ENCODE peak calls at places on chromosome 4, in seven cellular contexts. One of them, this sample, is unnamed.

GRCh38 chr4:152990471-152991131 is 54.5 kb downstream of the FHDC1 start:
- DNase-seq in CD8-positive, alpha-beta memory T cell: no peak
- DNase-seq in epithelial cell of esophagus: no peak
- DNase-seq in iPS DF 6.9: no peak
- DNase-seq in A673: no peak
- DNase-seq in cardiac fibroblast: no peak
- DNase-seq in esophagus muscularis mucosa: no peak
- DNase-seq in this sample: no peak

GRCh38 chr4:183345261-183345660 is 23.0 kb upstream of the CLDN24 start:
- DNase-seq in A673: no peak
- DNase-seq in CD8-positive, alpha-beta memory T cell: no peak
- DNase-seq in iPS DF 6.9: no peak
- DNase-seq in esophagus muscularis mucosa: no peak
- DNase-seq in epithelial cell of esophagus: no peak
- DNase-seq in cardiac fibroblast: no peak
- DNase-seq in this sample: no peak

GRCh38 chr4:184392748-184393334 is 81.5 kb downstream of the IRF2 start:
- DNase-seq in cardiac fibroblast: no peak
- DNase-seq in iPS DF 6.9: no peak
- DNase-seq in esophagus muscularis mucosa: no peak
- DNase-seq in CD8-positive, alpha-beta memory T cell: no peak
- DNase-seq in epithelial cell of esophagus: no peak
- DNase-seq in A673: no peak
- DNase-seq in this sample: no peak

GRCh38 chr4:123869517-123870282 is 473.1 kb downstream of the SPRY1 start:
- DNase-seq in A673: no peak
- DNase-seq in epithelial cell of esophagus: no peak
- DNase-seq in cardiac fibroblast: no peak
- DNase-seq in esophagus muscularis mucosa: no peak
- DNase-seq in CD8-positive, alpha-beta memory T cell: no peak
- DNase-seq in iPS DF 6.9: no peak
- DNase-seq in this sample: no peak

GRCh38 chr4:1984406-1985191 is 24.2 kb downstream of the NELFA start:
- DNase-seq in cardiac fibroblast: no peak
- DNase-seq in esophagus muscularis mucosa: no peak
- DNase-seq in epithelial cell of esophagus: peak; percentile 38
- DNase-seq in iPS DF 6.9: no peak
- DNase-seq in CD8-positive, alpha-beta memory T cell: no peak
- DNase-seq in A673: peak; percentile 34
- DNase-seq in this sample: no peak

GRCh38 chr4:57102050-57102564 is 8.1 kb downstream of the IGFBP7 start:
- DNase-seq in A673: no peak
- DNase-seq in iPS DF 6.9: no peak
- DNase-seq in epithelial cell of esophagus: peak; percentile 73
- DNase-seq in esophagus muscularis mucosa: no peak
- DNase-seq in CD8-positive, alpha-beta memory T cell: no peak
- DNase-seq in cardiac fibroblast: peak; percentile 97
- DNase-seq in this sample: peak; percentile 35

GRCh38 chr4:154416183-154416543 is 75.4 kb downstream of the DCHS2 start:
- DNase-seq in CD8-positive, alpha-beta memory T cell: no peak
- DNase-seq in epithelial cell of esophagus: peak; percentile 3
- DNase-seq in cardiac fibroblast: peak; percentile 1
- DNase-seq in A673: peak; percentile 5
- DNase-seq in esophagus muscularis mucosa: no peak
- DNase-seq in iPS DF 6.9: no peak
- DNase-seq in this sample: no peak

GRCh38 chr4:139030614-139031235 is 15.1 kb downstream of the NOCT start:
- DNase-seq in CD8-positive, alpha-beta memory T cell: peak; percentile 68
- DNase-seq in esophagus muscularis mucosa: no peak
- DNase-seq in epithelial cell of esophagus: peak; percentile 79
- DNase-seq in A673: peak; percentile 86
- DNase-seq in iPS DF 6.9: peak; percentile 87
- DNase-seq in cardiac fibroblast: peak; percentile 88
- DNase-seq in this sample: peak; percentile 78

GRCh38 chr4:3709846-3710441 is 56.2 kb upstream of the ADRA2C start:
- DNase-seq in esophagus muscularis mucosa: no peak
- DNase-seq in A673: no peak
- DNase-seq in epithelial cell of esophagus: no peak
- DNase-seq in CD8-positive, alpha-beta memory T cell: no peak
- DNase-seq in cardiac fibroblast: no peak
- DNase-seq in iPS DF 6.9: no peak
- DNase-seq in this sample: no peak

GRCh38 chr4:105306158-105306781 is 159.6 kb downstream of the TET2 start:
- DNase-seq in CD8-positive, alpha-beta memory T cell: peak; percentile 4
- DNase-seq in cardiac fibroblast: peak; percentile 4
- DNase-seq in esophagus muscularis mucosa: no peak
- DNase-seq in epithelial cell of esophagus: peak; percentile 64
- DNase-seq in A673: peak; percentile 7
- DNase-seq in iPS DF 6.9: no peak
- DNase-seq in this sample: no peak

GRCh38 chr4:69054578-69055200 is 41.6 kb upstream of the UGT2B7 start:
- DNase-seq in CD8-positive, alpha-beta memory T cell: no peak
- DNase-seq in iPS DF 6.9: no peak
- DNase-seq in A673: peak; percentile 26
- DNase-seq in epithelial cell of esophagus: peak; percentile 92
- DNase-seq in esophagus muscularis mucosa: no peak
- DNase-seq in cardiac fibroblast: peak; percentile 89
- DNase-seq in this sample: peak; percentile 41
- H3K4me3 ChIP-seq in CD8-positive, alpha-beta memory T cell: no peak overlapping the region
- H3K4me3 ChIP-seq in iPS DF 6.9: no peak overlapping the region
- H3K4me3 ChIP-seq in A673: no peak overlapping the region
- H3K4me3 ChIP-seq in epithelial cell of esophagus: no peak overlapping the region
- H3K4me3 ChIP-seq in esophagus muscularis mucosa: no peak overlapping the region
- H3K4me3 ChIP-seq in cardiac fibroblast: no peak overlapping the region
- H3K4me3 ChIP-seq in this sample: no peak overlapping the region

DNA sequence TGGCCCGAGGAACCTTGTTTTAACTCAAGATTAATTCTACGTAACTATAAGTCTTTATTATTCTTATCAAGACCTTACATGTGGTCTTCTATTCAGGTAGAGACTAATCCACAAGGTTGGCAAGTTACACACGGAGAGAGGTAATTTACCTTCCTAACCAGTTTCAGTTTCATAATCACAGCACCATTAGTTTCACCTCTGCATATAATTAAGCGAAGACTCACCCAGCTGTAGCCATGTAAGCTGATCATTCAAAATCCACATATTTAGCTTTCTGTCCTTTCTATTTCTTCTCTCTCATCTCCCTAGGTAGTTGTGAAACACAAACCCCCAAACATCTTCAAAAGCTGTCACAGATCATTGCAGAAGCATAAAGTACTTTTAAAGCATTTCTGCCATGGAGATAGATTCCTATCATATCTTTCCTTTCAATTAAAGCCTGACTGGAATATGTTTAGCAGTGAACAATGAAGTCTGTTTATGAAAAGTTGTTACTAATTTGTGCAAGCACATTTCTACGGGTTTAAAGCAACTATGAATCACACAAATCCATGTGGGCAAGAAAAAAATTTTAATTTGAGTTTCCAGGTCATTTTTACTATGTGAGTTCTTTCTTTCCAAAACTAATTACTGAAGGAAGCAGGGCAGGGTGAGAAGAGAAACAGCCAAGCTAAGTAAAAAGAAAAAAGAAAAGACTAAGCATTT is 78.4 kb downstream of the BTC start:
- DNase-seq in A673: peak; percentile 0
- DNase-seq in esophagus muscularis mucosa: no peak
- DNase-seq in cardiac fibroblast: no peak
- DNase-seq in iPS DF 6.9: no peak
- DNase-seq in epithelial cell of esophagus: peak; percentile 42
- DNase-seq in CD8-positive, alpha-beta memory T cell: no peak
- DNase-seq in this sample: no peak
- H3K4me3 ChIP-seq in A673: no peak overlapping the region
- H3K4me3 ChIP-seq in esophagus muscularis mucosa: no peak overlapping the region
- H3K4me3 ChIP-seq in cardiac fibroblast: no peak overlapping the region
- H3K4me3 ChIP-seq in iPS DF 6.9: no peak overlapping the region
- H3K4me3 ChIP-seq in epithelial cell of esophagus: no peak overlapping the region
- H3K4me3 ChIP-seq in CD8-positive, alpha-beta memory T cell: no peak overlapping the region
- H3K4me3 ChIP-seq in this sample: no peak overlapping the region

GRCh38 chr4:146105464-146105863 is 70.1 kb upstream of the LSM6 start:
- DNase-seq in A673: no peak
- DNase-seq in CD8-positive, alpha-beta memory T cell: no peak
- DNase-seq in cardiac fibroblast: no peak
- DNase-seq in esophagus muscularis mucosa: peak; percentile 39
- DNase-seq in epithelial cell of esophagus: peak; percentile 2
- DNase-seq in iPS DF 6.9: no peak
- DNase-seq in this sample: no peak
- H3K4me3 ChIP-seq in A673: no peak overlapping the region
- H3K4me3 ChIP-seq in CD8-positive, alpha-beta memory T cell: no peak overlapping the region
- H3K4me3 ChIP-seq in cardiac fibroblast: no peak overlapping the region
- H3K4me3 ChIP-seq in esophagus muscularis mucosa: no peak overlapping the region
- H3K4me3 ChIP-seq in epithelial cell of esophagus: no peak overlapping the region
- H3K4me3 ChIP-seq in iPS DF 6.9: no peak overlapping the region
- H3K4me3 ChIP-seq in this sample: no peak overlapping the region

GRCh38 chr4:133594246-133595207 is 445.4 kb downstream of the PCDH10 start:
- DNase-seq in iPS DF 6.9: no peak
- DNase-seq in CD8-positive, alpha-beta memory T cell: no peak
- DNase-seq in epithelial cell of esophagus: peak; percentile 80
- DNase-seq in cardiac fibroblast: peak; percentile 61
- DNase-seq in A673: peak; percentile 26
- DNase-seq in esophagus muscularis mucosa: no peak
- DNase-seq in this sample: peak; percentile 40
- H3K4me3 ChIP-seq in iPS DF 6.9: no peak overlapping the region
- H3K4me3 ChIP-seq in CD8-positive, alpha-beta memory T cell: no peak overlapping the region
- H3K4me3 ChIP-seq in epithelial cell of esophagus: no peak overlapping the region
- H3K4me3 ChIP-seq in cardiac fibroblast: no peak overlapping the region
- H3K4me3 ChIP-seq in A673: no peak overlapping the region
- H3K4me3 ChIP-seq in esophagus muscularis mucosa: no peak overlapping the region
- H3K4me3 ChIP-seq in this sample: no peak overlapping the region

DNA sequence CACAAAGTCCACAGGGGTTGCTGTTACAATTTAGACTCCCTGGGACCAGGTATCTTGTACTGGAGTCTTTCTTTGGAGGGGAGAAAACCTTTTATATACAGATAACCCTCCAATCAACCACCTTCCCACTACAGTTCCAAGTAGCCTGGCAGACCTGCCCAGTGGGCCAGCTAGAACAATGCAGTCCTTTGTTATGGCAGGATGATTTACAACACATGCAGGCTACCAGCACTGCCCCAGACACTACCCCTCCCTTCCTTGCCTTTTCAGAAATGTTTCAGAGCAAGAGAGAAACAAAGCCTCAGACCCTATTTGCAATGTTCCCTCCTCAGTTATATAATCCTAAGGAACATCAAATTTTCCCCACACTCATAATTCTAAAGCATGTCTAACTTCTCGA is 11.1 kb downstream of the RASL11B start:
- DNase-seq in CD8-positive, alpha-beta memory T cell: no peak
- DNase-seq in iPS DF 6.9: no peak
- DNase-seq in esophagus muscularis mucosa: no peak
- DNase-seq in cardiac fibroblast: no peak
- DNase-seq in A673: no peak
- DNase-seq in epithelial cell of esophagus: no peak
- DNase-seq in this sample: no peak
- H3K4me3 ChIP-seq in CD8-positive, alpha-beta memory T cell: no peak overlapping the region
- H3K4me3 ChIP-seq in iPS DF 6.9: no peak overlapping the region
- H3K4me3 ChIP-seq in esophagus muscularis mucosa: no peak overlapping the region
- H3K4me3 ChIP-seq in cardiac fibroblast: no peak overlapping the region
- H3K4me3 ChIP-seq in A673: no peak overlapping the region
- H3K4me3 ChIP-seq in epithelial cell of esophagus: no peak overlapping the region
- H3K4me3 ChIP-seq in this sample: no peak overlapping the region